ENCODE peak calls at places on chromosomes 16 and 17, in four cellular contexts. B, E, C and L are unnamed samples.

GRCh38 chr16:15899538-15900100 is 11.2 kb upstream of the CEP20 start:
- DNase-seq in C (no peak), E (peak; percentile 95), B (no peak), L (peak; percentile 69)

GRCh38 chr16:47928008-47928407 is 227.8 kb downstream of the ABCC12 start:
- DNase-seq in B (no peak), C (peak; percentile 52), E (peak; percentile 11), L (peak; percentile 6)

GRCh38 chr17:75096082-75096625 is 8.4 kb downstream of the SLC16A5 start:
- DNase-seq in C (peak; percentile 57), E (peak; percentile 99), B (peak; percentile 75), L (no peak)

GRCh38 chr17:54455251-54455868 is 445.3 kb upstream of the TOM1L1 start:
- DNase-seq in C (peak; percentile 17), B (no peak), E (peak; percentile 7), L (no peak)

GRCh38 chr17:74268554-74268953 is 5.5 kb upstream of the DNAI2 start:
- DNase-seq in E (no peak), B (no peak), C (no peak), L (no peak)

GRCh38 chr17:62937636-62938035 is 28.4 kb upstream of the TANC2 start:
- DNase-seq in B (no peak), C (no peak), E (no peak), L (no peak)

GRCh38 chr17:63834431-63835166 is 7.1 kb upstream of the FTSJ3 start:
- DNase-seq in B (no peak), C (peak; percentile 90), E (peak; percentile 92), L (peak; percentile 61)

GRCh38 chr17:14205992-14206461 is 30.6 kb downstream of the CDRT15 start:
- DNase-seq in E (peak; percentile 99), B (peak; percentile 87), C (peak; percentile 17), L (peak; percentile 72)

GRCh38 chr17:55161935-55162555 is 102.7 kb upstream of the HLF start:
- DNase-seq in B (no peak), C (no peak), E (peak; percentile 99), L (no peak)

GRCh38 chr17:75834279-75834920 is 9.8 kb downstream of the UNC13D start:
- DNase-seq in B (no peak), E (no peak), C (no peak), L (no peak)

GRCh38 chr17:76713765-76714164 is 3.0 kb upstream of the MXRA7 start:
- DNase-seq in B (no peak), E (no peak), C (no peak), L (no peak)

GRCh38 chr16:49556252-49557069 is 182.9 kb downstream of the C16orf78 start:
- DNase-seq in E (peak; percentile 28), C (peak; percentile 83), B (no peak), L (no peak)

GRCh38 chr17:81388612-81389367 is 6.5 kb upstream of the BAHCC1 start:
- DNase-seq in E (no peak), C (peak; percentile 75), B (no peak), L (no peak)

GRCh38 chr17:77320046-77320445 is 179.3 kb downstream of the SEC14L1 start:
- DNase-seq in E (no peak), B (no peak), C (no peak), L (no peak)

GRCh38 chr17:62840871-62841270 is 32.8 kb upstream of the MARCHF10 start:
- DNase-seq in C (no peak), E (no peak), B (no peak), L (no peak)

GRCh38 chr17:65489413-65490170 is 71.9 kb downstream of the AXIN2 start:
- DNase-seq in B (no peak), E (no peak), C (no peak), L (no peak)

GRCh38 chr16:9526791-9527190 is 435.3 kb downstream of the HAPSTR1 start:
- DNase-seq in E (no peak), C (peak; percentile 58), B (no peak), L (no peak)

GRCh38 chr17:29615492-29616299 is 7.0 kb downstream of the CORO6 start:
- DNase-seq in E (peak; percentile 76), B (peak; percentile 87), C (peak; percentile 94), L (peak; percentile 87)

GRCh38 chr16:30715777-30716445 is 16.9 kb downstream of the SRCAP start:
- DNase-seq in C (no peak), E (peak; percentile 25), B (no peak), L (peak; percentile 68)

GRCh38 chr17:80264048-80264792 is 3.6 kb downstream of the RNF213 start:
- DNase-seq in C (no peak), E (no peak), B (no peak), L (peak; percentile 85)

DNA sequence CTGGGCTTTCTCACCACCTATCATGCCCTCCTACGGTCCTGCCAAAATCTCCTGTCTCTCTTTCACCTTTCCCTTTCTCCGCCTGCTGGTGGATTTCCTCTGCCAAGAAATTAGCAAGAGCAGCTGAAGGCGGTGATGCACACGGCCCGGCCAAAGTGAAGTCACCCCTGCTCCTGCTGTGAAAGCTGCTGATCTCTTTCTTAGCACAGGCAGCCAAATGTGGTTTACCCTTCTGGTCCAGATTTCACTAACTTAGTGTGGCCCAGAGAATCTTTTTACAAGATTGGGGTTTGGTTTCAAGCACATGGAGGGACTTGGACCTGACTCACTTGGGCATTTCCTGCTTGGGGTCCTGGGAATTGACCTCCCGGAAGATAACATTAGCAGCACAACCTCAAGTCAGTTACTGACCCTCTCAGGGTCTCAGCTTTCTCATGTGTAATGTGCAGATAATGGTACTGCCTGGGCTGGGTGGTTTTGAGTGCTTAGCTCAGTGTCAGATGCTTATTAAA is 155.7 kb downstream of the SOCS1 start:
- DNase-seq in E (peak; percentile 32), C (peak; percentile 68), B (peak; percentile 62), L (peak; percentile 81)
- TF ChIP-seq CTCF in E (no peak), C (peak; percentile 28), B (peak; percentile 53), L (no peak)

GRCh38 chr16:3180445-3180878 is 7.5 kb upstream of the OR1F1 start:
- DNase-seq in E (no peak), B (no peak), C (peak; percentile 77), L (peak; percentile 49)

GRCh38 chr16:3186946-3187690 is 886 bp upstream of the OR1F1 start:
- DNase-seq in E (no peak), B (no peak), C (no peak), L (no peak)

GRCh38 chr16:3183445-3184139 is 4.4 kb upstream of the OR1F1 start:
- DNase-seq in C (no peak), B (no peak), E (no peak), L (no peak)

GRCh38 chr16:3179651-3180050 is 8.4 kb upstream of the OR1F1 start:
- DNase-seq in E (no peak), C (no peak), B (no peak), L (no peak)

DNA sequence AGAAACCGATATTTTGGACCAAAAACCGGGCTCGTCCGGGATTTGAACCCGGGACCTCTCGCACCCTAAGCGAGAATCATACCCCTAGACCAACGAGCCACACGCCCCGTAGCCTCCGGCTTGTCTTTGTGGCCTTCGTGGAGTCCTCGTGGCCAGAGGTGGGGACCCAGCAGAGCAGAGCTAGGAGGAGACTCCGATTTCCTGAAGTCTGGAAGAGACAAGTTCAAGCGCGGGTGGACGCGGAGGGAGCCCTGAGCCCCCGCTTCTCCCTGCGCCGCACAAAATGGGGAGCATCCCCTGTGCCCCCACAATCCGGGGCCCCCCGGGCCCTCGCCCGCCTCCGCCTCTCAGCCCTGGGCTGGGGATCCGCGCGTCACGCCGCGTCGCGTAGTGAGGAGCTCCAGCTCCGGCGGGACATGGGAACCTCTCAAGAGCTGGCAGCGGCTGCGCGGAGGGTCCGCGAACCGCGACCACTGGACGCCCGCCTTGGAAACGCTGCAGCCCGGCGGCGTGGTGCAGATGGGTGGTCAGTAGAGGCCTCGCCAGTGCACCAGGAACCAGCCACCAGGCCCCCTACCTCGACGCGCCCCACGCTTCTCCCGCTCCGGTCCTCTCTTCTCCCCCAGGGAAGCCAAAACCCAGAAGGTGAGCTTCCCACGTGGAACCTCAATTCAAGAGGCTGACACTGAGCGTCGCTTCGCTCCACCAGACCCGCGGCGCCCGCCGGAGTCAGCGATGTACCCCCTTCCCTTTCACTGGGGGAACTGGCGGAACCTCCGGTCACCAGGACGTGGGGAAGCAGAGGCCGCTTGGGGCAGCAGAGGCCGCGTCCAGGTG is 5.2 kb upstream of the OR1F1 start:
- DNase-seq in B (no peak), C (peak; percentile 77), E (peak; percentile 52), L (peak; percentile 75)
- TF ChIP-seq CTCF in B (peak; percentile 40), C (peak; percentile 44), E (no peak), L (peak; percentile 47)

DNA sequence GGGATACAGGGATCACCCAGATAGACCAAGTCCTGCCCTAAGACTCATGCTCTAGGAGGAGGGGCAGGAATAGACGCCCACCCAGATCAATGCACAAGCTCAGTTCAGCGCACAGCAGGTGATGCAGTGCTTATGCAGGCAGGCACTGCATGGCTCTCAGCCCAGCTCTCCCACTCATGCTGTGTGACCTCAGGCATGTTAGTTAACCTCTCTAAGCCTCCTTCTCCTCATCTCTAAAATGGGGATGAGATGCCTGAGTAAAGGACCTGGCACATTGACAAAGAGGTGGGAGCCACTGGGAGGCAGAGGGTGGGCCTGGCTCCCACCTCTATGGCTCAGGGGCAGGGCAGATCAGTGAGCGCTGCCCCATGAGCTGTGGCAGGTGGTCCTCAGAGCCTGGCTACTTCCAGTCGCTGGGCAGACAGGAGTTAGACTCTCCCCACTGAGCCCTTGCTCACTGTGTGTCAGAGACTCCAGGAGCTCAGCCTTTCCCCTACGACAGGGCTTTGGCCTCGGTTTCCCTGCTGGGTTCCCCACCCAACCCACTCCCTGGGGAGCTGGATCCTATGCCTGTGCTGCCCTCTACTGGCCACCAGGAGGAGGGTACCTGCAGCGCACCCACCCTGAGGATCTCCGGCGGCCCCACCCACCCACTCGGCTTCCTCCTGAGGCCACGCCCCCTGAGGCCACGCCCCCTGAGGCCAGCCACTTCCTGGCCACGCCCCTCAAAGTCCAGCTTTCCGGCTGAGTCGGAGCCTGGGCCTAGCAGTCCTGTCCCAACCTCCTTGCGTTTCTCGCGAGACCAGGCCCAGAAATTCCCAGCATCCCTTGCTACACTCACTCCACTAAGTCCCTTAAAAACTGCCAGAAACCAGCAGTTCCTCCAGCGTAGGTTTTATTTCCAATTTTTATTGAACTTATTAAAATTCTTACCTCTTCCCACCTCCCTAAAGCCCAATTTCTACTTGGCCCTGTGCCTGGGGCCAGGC is 196.1 kb downstream of the GSG1L start:
- DNase-seq in B (peak; percentile 33), E (peak; percentile 75), C (peak; percentile 92), L (peak; percentile 89)
- TF ChIP-seq CTCF in B (peak; percentile 59), E (peak; percentile 61), C (peak; percentile 67), L (peak; percentile 49)

GRCh38 chr17:19339341-19339815 is 23.1 kb downstream of the B9D1 start:
- DNase-seq in B (no peak), E (no peak), C (no peak), L (no peak)

GRCh38 chr17:19338031-19338990 is 24.2 kb downstream of the B9D1 start:
- DNase-seq in B (peak; percentile 63), C (peak; percentile 87), E (peak; percentile 65), L (peak; percentile 80)

GRCh38 chr17:19335951-19336631 is 26.4 kb downstream of the B9D1 start:
- DNase-seq in E (no peak), C (no peak), B (no peak), L (no peak)

GRCh38 chr17:19337712-19338023 is 24.9 kb downstream of the B9D1 start:
- DNase-seq in C (no peak), B (no peak), E (no peak), L (no peak)

DNA sequence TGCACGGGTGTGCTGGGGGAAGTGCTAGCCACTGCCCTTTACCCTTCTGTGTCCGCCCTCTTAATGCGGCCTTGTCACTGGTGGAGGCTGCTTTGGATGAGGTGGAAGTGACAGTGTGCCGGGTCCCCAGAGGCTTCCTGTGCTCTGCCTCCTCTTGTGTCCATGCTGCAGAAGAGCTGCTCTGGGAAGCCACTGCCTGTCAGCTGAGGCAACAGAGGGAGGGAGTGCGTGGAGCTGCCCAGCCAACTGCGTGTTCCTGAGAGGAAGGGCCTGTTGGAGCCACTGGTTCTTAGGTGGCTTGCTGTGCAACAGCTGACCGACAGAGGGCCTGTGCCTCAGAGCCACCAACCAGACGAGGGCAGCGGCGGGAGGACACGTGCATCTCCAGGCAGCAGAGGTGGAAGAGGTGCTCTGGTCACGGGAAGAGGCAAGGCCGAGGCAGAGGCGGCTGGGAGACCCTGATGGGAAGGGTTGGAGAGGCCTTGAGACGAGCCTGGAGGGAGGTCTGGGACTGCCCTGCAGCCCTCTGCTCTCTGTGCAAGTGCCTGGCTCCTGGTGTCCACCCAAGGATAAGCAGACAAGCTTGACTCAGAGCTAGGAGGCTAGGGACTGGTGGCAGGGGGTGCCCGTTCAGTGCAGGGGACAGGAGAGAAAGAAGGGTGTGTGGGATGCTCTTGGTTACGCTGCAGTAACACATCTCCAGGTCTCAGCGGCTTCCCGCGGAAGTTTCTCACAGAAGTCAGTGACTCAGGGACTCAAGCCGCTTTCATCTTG is 25.4 kb downstream of the B9D1 start:
- DNase-seq in C (peak; percentile 54), B (peak; percentile 36), E (no peak), L (no peak)
- TF ChIP-seq CTCF in C (peak; percentile 20), B (peak; percentile 21), E (no peak), L (no peak)